ENCODE peak calls at places on chromosomes 4 and X, in five cellular contexts. One of them, this sample, is unnamed.

GRCh38 chrX:114976321-114976720 is 41.1 kb downstream of the IL13RA2 start:
- DNase-seq in psoas muscle: no peak
- DNase-seq in HFF-Myc: no peak
- DNase-seq in neural crest cell: no peak
- DNase-seq in AG04450: no peak
- DNase-seq in this sample: no peak

GRCh38 chr4:174198396-174199179 is 84.9 kb downstream of the FBXO8 start:
- DNase-seq in psoas muscle: no peak
- DNase-seq in HFF-Myc: peak
- DNase-seq in neural crest cell: no peak
- DNase-seq in AG04450: peak
- DNase-seq in this sample: no peak

GRCh38 chr4:19711871-19712270 is 539.8 kb upstream of the SLIT2 start:
- DNase-seq in psoas muscle: no peak
- DNase-seq in HFF-Myc: peak
- DNase-seq in neural crest cell: no peak
- DNase-seq in AG04450: peak
- DNase-seq in this sample: no peak

GRCh38 chr4:40909363-40909876 is 159.7 kb downstream of the NSUN7 start:
- DNase-seq in psoas muscle: no peak
- DNase-seq in HFF-Myc: peak
- DNase-seq in neural crest cell: no peak
- DNase-seq in AG04450: peak
- DNase-seq in this sample: no peak

GRCh38 chr4:7938513-7939376 is 916 bp downstream of the AFAP1 start:
- DNase-seq in psoas muscle: peak
- DNase-seq in HFF-Myc: no peak
- DNase-seq in neural crest cell: peak
- DNase-seq in AG04450: no peak
- DNase-seq in this sample: no peak

GRCh38 chrX:40313269-40313668 is 215.5 kb upstream of the BCOR start:
- DNase-seq in psoas muscle: no peak
- DNase-seq in HFF-Myc: no peak
- DNase-seq in neural crest cell: no peak
- DNase-seq in AG04450: no peak
- DNase-seq in this sample: no peak

GRCh38 chrX:40058719-40059118 is 39.0 kb downstream of the BCOR start:
- DNase-seq in psoas muscle: no peak
- DNase-seq in HFF-Myc: no peak
- DNase-seq in neural crest cell: no peak
- DNase-seq in AG04450: no peak
- DNase-seq in this sample: no peak

GRCh38 chrX:25015486-25016360 is at the start of gene ARX:
- DNase-seq in psoas muscle: peak
- DNase-seq in HFF-Myc: no peak
- DNase-seq in neural crest cell: peak
- DNase-seq in AG04450: peak
- DNase-seq in this sample: peak

DNA sequence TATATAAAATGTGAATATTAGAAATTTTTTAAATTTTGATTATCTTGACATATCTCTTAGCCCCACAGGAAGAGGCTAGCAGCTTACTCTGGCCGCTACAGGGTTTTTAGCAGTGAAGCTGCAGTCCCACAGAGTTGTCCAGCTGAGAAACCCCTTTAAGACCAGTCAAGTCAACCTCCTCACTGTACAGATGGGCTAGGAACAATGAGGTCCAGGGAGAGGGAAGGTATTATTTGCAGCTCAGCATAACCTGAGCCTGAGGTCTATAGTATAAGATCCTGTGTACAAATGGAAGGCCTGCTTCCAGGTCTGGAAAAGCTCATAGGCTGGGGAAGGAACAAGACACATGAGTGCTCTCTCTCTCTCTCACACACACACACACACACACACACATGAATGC is 1.8 kb downstream of the VSIG4 start:
- DNase-seq in psoas muscle: no peak
- DNase-seq in HFF-Myc: no peak
- DNase-seq in neural crest cell: no peak
- DNase-seq in AG04450: no peak
- DNase-seq in this sample: no peak
- TF ChIP-seq CTCF in psoas muscle: no peak
- TF ChIP-seq CTCF in HFF-Myc: no peak
- TF ChIP-seq CTCF in neural crest cell: no peak
- TF ChIP-seq CTCF in AG04450: no peak
- TF ChIP-seq CTCF in this sample: no peak

DNA sequence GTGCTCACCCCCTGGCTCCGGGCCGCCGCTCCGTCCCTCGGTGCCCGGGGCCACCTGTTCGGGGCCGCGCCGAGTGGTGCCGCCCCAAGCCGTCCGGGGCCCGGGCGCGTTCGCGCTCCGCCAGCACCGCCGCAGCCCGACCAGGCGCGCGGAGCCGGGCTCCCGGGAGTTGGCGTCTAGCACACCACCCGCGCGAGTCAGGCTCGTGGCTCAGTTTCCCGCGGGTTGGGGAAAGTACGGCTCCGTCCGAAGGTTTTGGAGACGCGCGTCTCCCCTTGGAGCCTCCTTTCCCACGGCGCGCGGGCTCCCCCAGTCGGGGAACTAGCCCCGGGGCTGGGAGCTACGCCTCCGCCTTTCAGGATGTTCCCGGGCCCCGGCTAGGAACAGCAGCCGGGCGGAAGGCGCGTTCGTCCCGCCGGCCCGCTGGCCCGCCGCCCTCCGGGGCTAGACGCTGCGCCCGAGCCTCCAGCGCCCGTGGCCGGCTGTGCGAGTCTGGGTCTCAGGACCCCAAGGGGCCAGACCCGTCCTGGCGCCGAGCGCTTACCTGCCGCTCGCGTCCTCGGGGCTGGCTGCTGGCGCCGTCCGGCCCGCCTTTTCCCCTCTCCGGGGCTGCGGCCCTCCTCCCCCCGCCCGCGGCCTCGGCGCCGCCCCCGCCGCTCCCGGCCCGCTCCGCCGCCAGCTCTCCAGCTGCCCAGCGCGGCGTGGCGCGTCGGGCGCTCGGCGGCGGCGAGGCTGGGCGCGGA is at the start of gene ADGRG2:
- DNase-seq in psoas muscle: peak
- DNase-seq in HFF-Myc: no peak
- DNase-seq in neural crest cell: peak
- DNase-seq in AG04450: no peak
- DNase-seq in this sample: peak
- TF ChIP-seq CTCF in psoas muscle: no peak
- TF ChIP-seq CTCF in HFF-Myc: no peak
- TF ChIP-seq CTCF in neural crest cell: no peak
- TF ChIP-seq CTCF in AG04450: peak
- TF ChIP-seq CTCF in this sample: no peak

DNA sequence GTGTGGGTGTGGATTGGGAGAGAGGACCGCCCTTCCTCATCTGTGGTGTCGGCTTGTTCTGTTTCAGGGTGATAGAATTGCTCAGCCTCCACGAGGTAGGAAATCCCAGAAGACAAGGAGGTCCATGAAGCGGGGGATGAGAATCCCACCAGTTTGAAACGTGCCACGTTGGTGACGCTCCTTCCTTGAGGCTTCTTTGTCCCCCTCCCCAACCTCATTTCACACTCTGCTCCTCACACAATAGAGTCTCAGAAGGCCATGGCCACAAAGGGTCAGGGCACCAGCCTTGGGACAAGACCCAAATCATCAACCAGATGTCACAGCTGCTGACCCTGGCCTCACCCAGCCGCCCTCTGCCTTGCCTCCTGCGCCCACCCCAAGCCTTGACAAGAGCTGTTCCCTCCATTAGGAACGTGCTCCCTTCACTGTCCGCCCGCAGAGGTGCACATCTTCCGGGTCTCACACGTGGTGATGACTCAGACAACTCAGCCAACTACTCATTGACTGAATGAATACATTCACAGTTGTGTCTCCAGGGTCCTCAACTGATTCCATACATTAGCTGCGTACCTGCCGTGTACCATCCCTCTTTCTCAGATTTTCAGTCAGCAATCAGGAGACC is 18.3 kb downstream of the BLOC1S4 start:
- DNase-seq in psoas muscle: no peak
- DNase-seq in HFF-Myc: no peak
- DNase-seq in neural crest cell: no peak
- DNase-seq in AG04450: no peak
- DNase-seq in this sample: no peak
- TF ChIP-seq CTCF in psoas muscle: no peak
- TF ChIP-seq CTCF in HFF-Myc: no peak
- TF ChIP-seq CTCF in neural crest cell: no peak
- TF ChIP-seq CTCF in AG04450: no peak
- TF ChIP-seq CTCF in this sample: no peak

GRCh38 chr4:124910327-124910726 is 197.8 kb upstream of the ANKRD50 start:
- DNase-seq in psoas muscle: no peak
- DNase-seq in HFF-Myc: no peak
- DNase-seq in neural crest cell: no peak
- DNase-seq in AG04450: no peak
- DNase-seq in this sample: no peak
- TF ChIP-seq CTCF in psoas muscle: no peak
- TF ChIP-seq CTCF in HFF-Myc: no peak
- TF ChIP-seq CTCF in neural crest cell: no peak
- TF ChIP-seq CTCF in AG04450: no peak
- TF ChIP-seq CTCF in this sample: no peak

GRCh38 chr4:17493629-17494028 is 18.3 kb downstream of the QDPR start:
- DNase-seq in psoas muscle: no peak
- DNase-seq in HFF-Myc: no peak
- DNase-seq in neural crest cell: no peak
- DNase-seq in AG04450: no peak
- DNase-seq in this sample: no peak

GRCh38 chr4:17490575-17491059 is 21.3 kb downstream of the QDPR start:
- DNase-seq in psoas muscle: no peak
- DNase-seq in HFF-Myc: no peak
- DNase-seq in neural crest cell: no peak
- DNase-seq in AG04450: no peak
- DNase-seq in this sample: no peak

GRCh38 chr4:17491196-17491595 is 20.7 kb downstream of the QDPR start:
- DNase-seq in psoas muscle: no peak
- DNase-seq in HFF-Myc: no peak
- DNase-seq in neural crest cell: no peak
- DNase-seq in AG04450: no peak
- DNase-seq in this sample: no peak

GRCh38 chr4:17492876-17493275 is 19.0 kb downstream of the QDPR start:
- DNase-seq in psoas muscle: no peak
- DNase-seq in HFF-Myc: no peak
- DNase-seq in neural crest cell: no peak
- DNase-seq in AG04450: no peak
- DNase-seq in this sample: no peak

GRCh38 chr4:17492058-17492741 is 19.7 kb downstream of the QDPR start:
- DNase-seq in psoas muscle: no peak
- DNase-seq in HFF-Myc: no peak
- DNase-seq in neural crest cell: no peak
- DNase-seq in AG04450: no peak
- DNase-seq in this sample: no peak
- TF ChIP-seq CTCF in psoas muscle: no peak
- TF ChIP-seq CTCF in HFF-Myc: no peak
- TF ChIP-seq CTCF in neural crest cell: no peak
- TF ChIP-seq CTCF in AG04450: no peak
- TF ChIP-seq CTCF in this sample: no peak

DNA sequence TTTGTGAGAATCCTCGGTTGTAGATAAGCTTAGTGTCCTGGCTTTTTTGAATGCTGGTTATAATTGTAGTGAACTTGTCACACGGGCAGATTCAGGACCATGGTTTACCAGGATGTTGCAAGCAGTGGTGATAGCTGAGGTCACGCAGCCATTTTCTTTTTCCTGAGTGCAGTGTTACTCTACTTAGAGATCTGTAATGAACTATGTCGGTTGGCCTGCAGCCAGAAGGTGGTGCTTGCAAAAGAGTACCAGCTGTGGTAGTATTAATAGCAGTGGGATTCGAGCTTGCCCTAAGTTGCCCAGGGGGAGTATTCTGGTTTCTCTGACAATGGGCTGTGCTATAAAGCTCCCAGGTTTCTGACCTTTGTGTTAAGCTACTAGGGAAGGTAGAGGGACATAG is 368.9 kb downstream of the SLITRK2 start:
- DNase-seq in psoas muscle: no peak
- DNase-seq in HFF-Myc: no peak
- DNase-seq in neural crest cell: no peak
- DNase-seq in AG04450: no peak
- DNase-seq in this sample: no peak
- TF ChIP-seq CTCF in psoas muscle: no peak
- TF ChIP-seq CTCF in HFF-Myc: no peak
- TF ChIP-seq CTCF in neural crest cell: no peak
- TF ChIP-seq CTCF in AG04450: no peak
- TF ChIP-seq CTCF in this sample: no peak

DNA sequence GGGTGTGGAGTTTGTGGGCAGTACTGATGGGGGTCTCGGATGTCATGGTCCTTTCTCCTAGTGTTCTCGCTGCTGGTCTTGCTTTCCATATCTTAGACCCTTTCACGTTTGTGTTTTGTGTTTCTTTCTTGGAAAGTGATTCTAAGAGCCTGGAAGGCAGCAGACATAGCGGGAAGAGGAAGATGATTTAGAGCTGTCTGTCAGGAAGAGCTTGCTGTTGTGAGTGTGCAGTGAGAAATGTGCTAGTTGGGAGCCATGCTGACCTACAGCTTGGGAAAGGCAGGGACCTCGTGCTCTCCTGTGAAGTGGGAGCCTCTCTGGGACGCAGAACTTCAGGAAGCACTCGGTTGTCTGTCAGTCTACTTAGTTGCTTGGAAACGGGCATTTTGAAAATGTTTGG is 122.2 kb downstream of the ZNF518B start:
- DNase-seq in psoas muscle: no peak
- DNase-seq in HFF-Myc: no peak
- DNase-seq in neural crest cell: no peak
- DNase-seq in AG04450: no peak
- DNase-seq in this sample: no peak
- TF ChIP-seq CTCF in psoas muscle: no peak
- TF ChIP-seq CTCF in HFF-Myc: no peak
- TF ChIP-seq CTCF in neural crest cell: no peak
- TF ChIP-seq CTCF in AG04450: no peak
- TF ChIP-seq CTCF in this sample: no peak

DNA sequence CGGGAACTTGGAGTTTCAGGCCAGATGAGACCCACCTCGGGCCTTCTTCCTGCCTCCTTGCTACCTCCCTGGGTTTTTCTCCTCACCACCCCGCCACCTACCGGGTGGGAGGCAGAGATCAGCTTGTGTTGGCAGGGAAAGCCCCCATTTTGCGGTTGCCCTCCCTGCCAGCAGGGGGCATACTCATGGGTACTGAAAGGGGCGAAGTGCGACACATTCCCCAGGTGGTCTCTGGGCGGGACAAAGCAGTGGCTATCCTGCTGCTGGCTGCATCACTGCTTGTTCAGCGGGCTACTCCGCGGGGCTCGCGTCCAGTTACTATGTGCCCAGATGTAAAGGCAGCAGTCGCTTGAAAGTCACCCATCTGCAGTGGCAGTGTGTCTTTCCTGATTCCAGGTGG is 330.3 kb downstream of the PDHA2 start:
- DNase-seq in psoas muscle: no peak
- DNase-seq in HFF-Myc: no peak
- DNase-seq in neural crest cell: no peak
- DNase-seq in AG04450: no peak
- DNase-seq in this sample: no peak
- TF ChIP-seq CTCF in psoas muscle: no peak
- TF ChIP-seq CTCF in HFF-Myc: no peak
- TF ChIP-seq CTCF in neural crest cell: no peak
- TF ChIP-seq CTCF in AG04450: no peak
- TF ChIP-seq CTCF in this sample: no peak

DNA sequence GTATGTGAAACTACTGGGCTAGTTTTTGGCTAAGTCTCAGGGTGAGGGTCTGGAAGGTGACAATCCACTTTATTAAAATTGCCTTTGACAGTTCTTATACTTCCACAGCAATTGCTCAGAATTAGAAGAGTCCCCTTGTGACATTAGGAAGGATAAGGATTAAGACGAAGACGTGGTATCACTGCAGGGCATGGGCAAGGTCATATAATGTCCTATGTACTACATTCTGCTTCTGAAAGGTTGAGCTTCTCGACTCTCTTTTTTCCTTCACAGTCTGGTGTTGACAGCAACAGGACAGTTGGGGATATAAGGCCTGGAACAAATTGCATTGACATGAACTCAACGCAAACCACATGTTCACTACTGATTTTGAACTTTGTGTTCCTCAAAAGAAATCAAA is 40.9 kb upstream of the PRDM5 start:
- DNase-seq in psoas muscle: no peak
- DNase-seq in HFF-Myc: no peak
- DNase-seq in neural crest cell: no peak
- DNase-seq in AG04450: no peak
- DNase-seq in this sample: no peak
- TF ChIP-seq CTCF in psoas muscle: no peak
- TF ChIP-seq CTCF in HFF-Myc: no peak
- TF ChIP-seq CTCF in neural crest cell: no peak
- TF ChIP-seq CTCF in AG04450: no peak
- TF ChIP-seq CTCF in this sample: no peak